ENCODE peak calls at places on chromosome 14, in four cellular contexts. One of them, this sample, is unnamed.

GRCh38 chr14:100105357-100106169 is 40.3 kb downstream of the EVL start:
- DNase-seq in GM12878: no peak
- DNase-seq in HepG2: no peak
- DNase-seq in K562: no peak
- DNase-seq in this sample: no peak

GRCh38 chr14:97603201-97603600 is 806.0 kb downstream of the VRK1 start:
- DNase-seq in HepG2: no peak
- DNase-seq in GM12878: no peak
- DNase-seq in K562: no peak
- DNase-seq in this sample: no peak

GRCh38 chr14:24367506-24368214 is at the start of gene NFATC4:
- DNase-seq in GM12878: no peak
- DNase-seq in K562: peak; percentile 69
- DNase-seq in HepG2: peak; percentile 54
- DNase-seq in this sample: peak; percentile 96

GRCh38 chr14:61860294-61860918 is 98.2 kb downstream of the SNAPC1 start:
- DNase-seq in K562: peak; percentile 52
- DNase-seq in HepG2: peak; percentile 34
- DNase-seq in GM12878: peak; percentile 44
- DNase-seq in this sample: peak; percentile 75

GRCh38 chr14:58171090-58171489 is 19.1 kb upstream of the ARMH4 start:
- DNase-seq in GM12878: peak; percentile 42
- DNase-seq in HepG2: peak; percentile 79
- DNase-seq in K562: peak; percentile 94
- DNase-seq in this sample: peak; percentile 95

GRCh38 chr14:96098309-96098998 is 59.3 kb downstream of the C14orf132 start:
- DNase-seq in HepG2: peak; percentile 36
- DNase-seq in K562: peak; percentile 24
- DNase-seq in GM12878: peak; percentile 7
- DNase-seq in this sample: peak; percentile 93

GRCh38 chr14:105849933-105850626 is 323.7 kb downstream of the TMEM121 start:
- DNase-seq in GM12878: no peak
- DNase-seq in HepG2: no peak
- DNase-seq in K562: no peak
- DNase-seq in this sample: no peak

GRCh38 chr14:69657961-69658360 is 46.6 kb downstream of the SUSD6 start:
- DNase-seq in HepG2: peak; percentile 63
- DNase-seq in GM12878: no peak
- DNase-seq in K562: no peak
- DNase-seq in this sample: peak; percentile 31

GRCh38 chr14:28083456-28083855 is 683.1 kb upstream of the FOXG1 start:
- DNase-seq in K562: no peak
- DNase-seq in GM12878: no peak
- DNase-seq in HepG2: no peak
- DNase-seq in this sample: no peak

GRCh38 chr14:73752297-73752992 is 38.3 kb upstream of the PNMA1 start:
- DNase-seq in GM12878: no peak
- DNase-seq in HepG2: no peak
- DNase-seq in K562: no peak
- DNase-seq in this sample: peak; percentile 82

GRCh38 chr14:32352631-32353030 is 23.5 kb downstream of the AKAP6 start:
- DNase-seq in HepG2: no peak
- DNase-seq in GM12878: no peak
- DNase-seq in K562: no peak
- DNase-seq in this sample: no peak

GRCh38 chr14:105856676-105857222 is 330.4 kb downstream of the TMEM121 start:
- DNase-seq in GM12878: no peak
- DNase-seq in K562: no peak
- DNase-seq in HepG2: no peak
- DNase-seq in this sample: no peak

GRCh38 chr14:105060751-105061427 is 4.3 kb downstream of the GPR132 start:
- DNase-seq in HepG2: no peak
- DNase-seq in K562: no peak
- DNase-seq in GM12878: no peak
- DNase-seq in this sample: no peak

GRCh38 chr14:77154421-77154820 is 12.8 kb upstream of the ZDHHC22 start:
- DNase-seq in K562: no peak
- DNase-seq in GM12878: no peak
- DNase-seq in HepG2: no peak
- DNase-seq in this sample: no peak
- TF ChIP-seq JUND in K562: no peak
- TF ChIP-seq JUND in GM12878: no peak
- TF ChIP-seq JUND in HepG2: no peak
- TF ChIP-seq JUND in this sample: no peak

GRCh38 chr14:99064262-99064954 is 207.6 kb downstream of the BCL11B start:
- DNase-seq in GM12878: no peak
- DNase-seq in K562: no peak
- DNase-seq in HepG2: no peak
- DNase-seq in this sample: no peak
- TF ChIP-seq JUND in GM12878: no peak
- TF ChIP-seq JUND in K562: no peak
- TF ChIP-seq JUND in HepG2: no peak
- TF ChIP-seq JUND in this sample: no peak

GRCh38 chr14:49861923-49862673 is 9.5 kb upstream of the NEMF start:
- DNase-seq in HepG2: peak; percentile 69
- DNase-seq in K562: peak; percentile 85
- DNase-seq in GM12878: no peak
- DNase-seq in this sample: peak; percentile 92

GRCh38 chr14:49858383-49858782 is 5.8 kb upstream of the NEMF start:
- DNase-seq in GM12878: no peak
- DNase-seq in HepG2: no peak
- DNase-seq in K562: peak; percentile 62
- DNase-seq in this sample: no peak

GRCh38 chr14:49860988-49861387 is 8.4 kb upstream of the NEMF start:
- DNase-seq in GM12878: no peak
- DNase-seq in K562: no peak
- DNase-seq in HepG2: no peak
- DNase-seq in this sample: no peak

GRCh38 chr14:49863483-49864262 is 11.1 kb upstream of the NEMF start:
- DNase-seq in K562: peak; percentile 78
- DNase-seq in HepG2: no peak
- DNase-seq in GM12878: no peak
- DNase-seq in this sample: no peak

DNA sequence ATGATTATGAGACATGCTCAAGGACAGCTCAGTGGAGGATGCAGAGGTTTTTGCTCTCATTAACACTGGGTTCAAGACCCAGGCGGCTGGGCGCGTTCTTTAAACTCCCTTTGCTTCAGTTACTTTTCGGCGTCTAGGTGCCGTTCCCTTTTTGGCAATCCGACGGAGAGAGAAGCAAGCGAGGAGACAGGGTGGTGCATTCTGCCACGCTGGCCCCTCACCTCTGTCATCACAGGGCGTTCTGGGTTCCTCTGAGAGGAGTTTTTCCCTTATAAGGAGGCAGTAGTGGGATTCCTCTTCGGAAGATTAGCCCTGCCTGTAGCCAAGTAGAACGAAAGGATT is 9.0 kb upstream of the NEMF start:
- DNase-seq in K562: peak; percentile 63
- DNase-seq in GM12878: no peak
- DNase-seq in HepG2: no peak
- DNase-seq in this sample: peak; percentile 70
- TF ChIP-seq JUND in K562: no peak
- TF ChIP-seq JUND in GM12878: no peak
- TF ChIP-seq JUND in HepG2: no peak
- TF ChIP-seq JUND in this sample: no peak

GRCh38 chr14:70754989-70755388 is 54.3 kb downstream of the MAP3K9 start:
- DNase-seq in GM12878: no peak
- DNase-seq in K562: no peak
- DNase-seq in HepG2: peak; percentile 41
- DNase-seq in this sample: peak; percentile 23
- TF ChIP-seq JUND in GM12878: no peak
- TF ChIP-seq JUND in K562: no peak
- TF ChIP-seq JUND in HepG2: no peak
- TF ChIP-seq JUND in this sample: peak; percentile 87

DNA sequence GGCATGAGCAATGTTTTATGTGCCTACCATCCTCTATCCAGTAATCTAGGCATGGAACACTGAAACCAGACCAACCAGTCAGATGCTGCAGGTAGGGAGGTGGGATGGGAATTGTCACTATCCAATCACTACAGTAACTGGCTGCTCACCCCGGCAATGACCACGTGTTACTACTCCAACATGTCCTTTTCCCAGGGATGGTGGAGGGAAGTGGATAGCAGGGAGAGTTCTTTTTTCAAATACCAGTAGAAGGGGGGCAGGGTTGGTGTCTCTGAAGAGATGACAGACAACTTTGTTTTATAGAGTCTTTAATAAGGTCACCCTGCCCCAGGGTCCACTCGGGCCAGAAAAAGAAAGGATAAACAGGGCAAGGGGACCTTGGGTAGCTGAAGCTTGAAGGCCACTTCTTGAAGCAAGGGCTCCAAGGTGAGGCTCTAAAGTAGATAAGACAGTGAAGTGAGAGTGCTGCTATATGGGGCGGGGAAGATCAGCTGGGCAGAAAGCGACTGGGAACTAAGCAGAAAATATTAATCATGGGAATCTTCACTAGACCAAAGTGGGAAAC is 14.7 kb upstream of the CDH24 start:
- DNase-seq in K562: no peak
- DNase-seq in GM12878: no peak
- DNase-seq in HepG2: no peak
- DNase-seq in this sample: no peak
- TF ChIP-seq JUND in K562: no peak
- TF ChIP-seq JUND in GM12878: no peak
- TF ChIP-seq JUND in HepG2: no peak
- TF ChIP-seq JUND in this sample: no peak

GRCh38 chr14:101823081-101823480 is 61.6 kb downstream of the PPP2R5C start:
- DNase-seq in GM12878: no peak
- DNase-seq in HepG2: no peak
- DNase-seq in K562: no peak
- DNase-seq in this sample: no peak
- TF ChIP-seq JUND in GM12878: no peak
- TF ChIP-seq JUND in HepG2: no peak
- TF ChIP-seq JUND in K562: no peak
- TF ChIP-seq JUND in this sample: no peak